ENCODE peak calls at places on chromosomes 7 and 10, in four cellular contexts. One of them, this sample, is unnamed.

GRCh38 chr7:99437946-99438572 is 539 bp downstream of the PTCD1 start:
- DNase-seq in endothelial cell: no peak
- DNase-seq in tibial artery: no peak
- DNase-seq in activated naive CD4-positive, alpha-beta T cell treated with anti-CD3 and anti-CD28 coated beads for 36 hours: no peak
- DNase-seq in this sample: no peak

GRCh38 chr10:103855424-103855823 is at the start of gene SH3PXD2A:
- DNase-seq in activated naive CD4-positive, alpha-beta T cell treated with anti-CD3 and anti-CD28 coated beads for 36 hours: peak; percentile 22
- DNase-seq in tibial artery: no peak
- DNase-seq in endothelial cell: peak; percentile 58
- DNase-seq in this sample: peak; percentile 75

GRCh38 chr10:58299580-58299979 is 30.6 kb downstream of the CISD1 start:
- DNase-seq in endothelial cell: peak; percentile 66
- DNase-seq in tibial artery: peak; percentile 33
- DNase-seq in activated naive CD4-positive, alpha-beta T cell treated with anti-CD3 and anti-CD28 coated beads for 36 hours: peak; percentile 78
- DNase-seq in this sample: peak; percentile 77

GRCh38 chr7:5417106-5418071 is 6.2 kb downstream of the TNRC18 start:
- DNase-seq in activated naive CD4-positive, alpha-beta T cell treated with anti-CD3 and anti-CD28 coated beads for 36 hours: no peak
- DNase-seq in endothelial cell: no peak
- DNase-seq in tibial artery: no peak
- DNase-seq in this sample: no peak

GRCh38 chr7:114631249-114631822 is 216.7 kb downstream of the FOXP2 start:
- DNase-seq in activated naive CD4-positive, alpha-beta T cell treated with anti-CD3 and anti-CD28 coated beads for 36 hours: no peak
- DNase-seq in tibial artery: no peak
- DNase-seq in endothelial cell: no peak
- DNase-seq in this sample: no peak

GRCh38 chr10:63516207-63516606 is 5.0 kb upstream of the REEP3 start:
- DNase-seq in tibial artery: no peak
- DNase-seq in endothelial cell: no peak
- DNase-seq in activated naive CD4-positive, alpha-beta T cell treated with anti-CD3 and anti-CD28 coated beads for 36 hours: no peak
- DNase-seq in this sample: no peak

GRCh38 chr10:34955391-34955790 is 134.8 kb downstream of the CUL2 start:
- DNase-seq in endothelial cell: no peak
- DNase-seq in tibial artery: no peak
- DNase-seq in activated naive CD4-positive, alpha-beta T cell treated with anti-CD3 and anti-CD28 coated beads for 36 hours: no peak
- DNase-seq in this sample: no peak

GRCh38 chr7:143367972-143368371 is 5.5 kb upstream of the FAM131B start:
- DNase-seq in activated naive CD4-positive, alpha-beta T cell treated with anti-CD3 and anti-CD28 coated beads for 36 hours: no peak
- DNase-seq in endothelial cell: no peak
- DNase-seq in tibial artery: no peak
- DNase-seq in this sample: no peak

GRCh38 chr7:151472644-151473380 is 32.9 kb upstream of the CRYGN start:
- DNase-seq in endothelial cell: no peak
- DNase-seq in tibial artery: no peak
- DNase-seq in activated naive CD4-positive, alpha-beta T cell treated with anti-CD3 and anti-CD28 coated beads for 36 hours: no peak
- DNase-seq in this sample: no peak

GRCh38 chr7:48298779-48299178 is 127.5 kb downstream of the ABCA13 start:
- DNase-seq in tibial artery: no peak
- DNase-seq in endothelial cell: no peak
- DNase-seq in activated naive CD4-positive, alpha-beta T cell treated with anti-CD3 and anti-CD28 coated beads for 36 hours: peak; percentile 61
- DNase-seq in this sample: no peak

GRCh38 chr7:132434041-132434440 is 142.2 kb downstream of the PLXNA4 start:
- DNase-seq in endothelial cell: no peak
- DNase-seq in activated naive CD4-positive, alpha-beta T cell treated with anti-CD3 and anti-CD28 coated beads for 36 hours: no peak
- DNase-seq in tibial artery: no peak
- DNase-seq in this sample: no peak

GRCh38 chr10:95906675-95907453 is 911 bp upstream of the CC2D2B start:
- DNase-seq in activated naive CD4-positive, alpha-beta T cell treated with anti-CD3 and anti-CD28 coated beads for 36 hours: peak; percentile 71
- DNase-seq in tibial artery: peak; percentile 59
- DNase-seq in endothelial cell: peak; percentile 36
- DNase-seq in this sample: peak; percentile 40

GRCh38 chr10:123548779-123549178 is 117.4 kb upstream of the GPR26 start:
- DNase-seq in activated naive CD4-positive, alpha-beta T cell treated with anti-CD3 and anti-CD28 coated beads for 36 hours: no peak
- DNase-seq in tibial artery: no peak
- DNase-seq in endothelial cell: no peak
- DNase-seq in this sample: no peak

GRCh38 chr7:101374990-101375389 is 12.3 kb downstream of the COL26A1 start:
- DNase-seq in activated naive CD4-positive, alpha-beta T cell treated with anti-CD3 and anti-CD28 coated beads for 36 hours: no peak
- DNase-seq in endothelial cell: no peak
- DNase-seq in tibial artery: no peak
- DNase-seq in this sample: no peak

GRCh38 chr10:97633921-97634320 is 621 bp upstream of the MORN4 start:
- DNase-seq in endothelial cell: no peak
- DNase-seq in activated naive CD4-positive, alpha-beta T cell treated with anti-CD3 and anti-CD28 coated beads for 36 hours: peak; percentile 27
- DNase-seq in tibial artery: no peak
- DNase-seq in this sample: no peak

GRCh38 chr10:90862908-90863514 is 5.2 kb upstream of the HTR7 start:
- DNase-seq in endothelial cell: peak; percentile 16
- DNase-seq in activated naive CD4-positive, alpha-beta T cell treated with anti-CD3 and anti-CD28 coated beads for 36 hours: peak; percentile 10
- DNase-seq in tibial artery: no peak
- DNase-seq in this sample: no peak

GRCh38 chr10:103667390-103667789 is 173.9 kb downstream of the NEURL1 start:
- DNase-seq in tibial artery: no peak
- DNase-seq in activated naive CD4-positive, alpha-beta T cell treated with anti-CD3 and anti-CD28 coated beads for 36 hours: no peak
- DNase-seq in endothelial cell: no peak
- DNase-seq in this sample: no peak

GRCh38 chr10:24360286-24361127 is 151.6 kb downstream of the KIAA1217 start:
- DNase-seq in endothelial cell: peak; percentile 70
- DNase-seq in tibial artery: peak; percentile 63
- DNase-seq in activated naive CD4-positive, alpha-beta T cell treated with anti-CD3 and anti-CD28 coated beads for 36 hours: peak; percentile 74
- DNase-seq in this sample: peak; percentile 65

GRCh38 chr10:68202965-68203358 is 29.0 kb downstream of the ATOH7 start:
- DNase-seq in activated naive CD4-positive, alpha-beta T cell treated with anti-CD3 and anti-CD28 coated beads for 36 hours: peak; percentile 5
- DNase-seq in endothelial cell: no peak
- DNase-seq in tibial artery: no peak
- DNase-seq in this sample: no peak

GRCh38 chr10:1368772-1369171 is 312.6 kb downstream of the WDR37 start:
- DNase-seq in tibial artery: no peak
- DNase-seq in activated naive CD4-positive, alpha-beta T cell treated with anti-CD3 and anti-CD28 coated beads for 36 hours: peak; percentile 68
- DNase-seq in endothelial cell: peak; percentile 64
- DNase-seq in this sample: peak; percentile 80

GRCh38 chr7:105246195-105247078 is 142.3 kb downstream of the SRPK2 start:
- DNase-seq in endothelial cell: no peak
- DNase-seq in tibial artery: no peak
- DNase-seq in activated naive CD4-positive, alpha-beta T cell treated with anti-CD3 and anti-CD28 coated beads for 36 hours: no peak
- DNase-seq in this sample: no peak

GRCh38 chr7:139591550-139592195 is 68.2 kb downstream of the CLEC2L start:
- DNase-seq in endothelial cell: no peak
- DNase-seq in tibial artery: no peak
- DNase-seq in activated naive CD4-positive, alpha-beta T cell treated with anti-CD3 and anti-CD28 coated beads for 36 hours: no peak
- DNase-seq in this sample: no peak

GRCh38 chr7:150823010-150823409 is 22.4 kb downstream of the TMEM176A start:
- DNase-seq in activated naive CD4-positive, alpha-beta T cell treated with anti-CD3 and anti-CD28 coated beads for 36 hours: no peak
- DNase-seq in tibial artery: no peak
- DNase-seq in endothelial cell: no peak
- DNase-seq in this sample: no peak

GRCh38 chr7:30929686-30930085 is 18.0 kb downstream of the AQP1 start:
- DNase-seq in tibial artery: no peak
- DNase-seq in endothelial cell: no peak
- DNase-seq in activated naive CD4-positive, alpha-beta T cell treated with anti-CD3 and anti-CD28 coated beads for 36 hours: no peak
- DNase-seq in this sample: peak; percentile 3

GRCh38 chr10:43127447-43127846 is 10.8 kb upstream of the CSGALNACT2 start:
- DNase-seq in tibial artery: no peak
- DNase-seq in activated naive CD4-positive, alpha-beta T cell treated with anti-CD3 and anti-CD28 coated beads for 36 hours: no peak
- DNase-seq in endothelial cell: no peak
- DNase-seq in this sample: no peak

GRCh38 chr7:144038887-144039286 is 9.9 kb upstream of the OR2A5 start:
- DNase-seq in activated naive CD4-positive, alpha-beta T cell treated with anti-CD3 and anti-CD28 coated beads for 36 hours: no peak
- DNase-seq in endothelial cell: no peak
- DNase-seq in tibial artery: no peak
- DNase-seq in this sample: no peak

GRCh38 chr10:118499186-118499585 is 96.3 kb downstream of the PRLHR start:
- DNase-seq in activated naive CD4-positive, alpha-beta T cell treated with anti-CD3 and anti-CD28 coated beads for 36 hours: no peak
- DNase-seq in tibial artery: no peak
- DNase-seq in endothelial cell: no peak
- DNase-seq in this sample: no peak

GRCh38 chr10:121672733-121673132 is 74.5 kb upstream of the FGFR2 start:
- DNase-seq in endothelial cell: no peak
- DNase-seq in tibial artery: no peak
- DNase-seq in activated naive CD4-positive, alpha-beta T cell treated with anti-CD3 and anti-CD28 coated beads for 36 hours: no peak
- DNase-seq in this sample: no peak

GRCh38 chr10:27959093-27959715 is 39.7 kb downstream of the ODAD2 start:
- DNase-seq in endothelial cell: no peak
- DNase-seq in tibial artery: no peak
- DNase-seq in activated naive CD4-positive, alpha-beta T cell treated with anti-CD3 and anti-CD28 coated beads for 36 hours: no peak
- DNase-seq in this sample: no peak

GRCh38 chr10:13102002-13102794 is 2.2 kb downstream of the OPTN start:
- DNase-seq in tibial artery: peak; percentile 40
- DNase-seq in endothelial cell: no peak
- DNase-seq in activated naive CD4-positive, alpha-beta T cell treated with anti-CD3 and anti-CD28 coated beads for 36 hours: no peak
- DNase-seq in this sample: no peak

GRCh38 chr7:55265836-55266235 is 99.3 kb upstream of the LANCL2 start:
- DNase-seq in tibial artery: no peak
- DNase-seq in activated naive CD4-positive, alpha-beta T cell treated with anti-CD3 and anti-CD28 coated beads for 36 hours: no peak
- DNase-seq in endothelial cell: no peak
- DNase-seq in this sample: no peak

GRCh38 chr7:65269150-65269856 is 104.4 kb upstream of the ZNF92 start:
- DNase-seq in endothelial cell: peak; percentile 88
- DNase-seq in tibial artery: no peak
- DNase-seq in activated naive CD4-positive, alpha-beta T cell treated with anti-CD3 and anti-CD28 coated beads for 36 hours: peak; percentile 64
- DNase-seq in this sample: peak; percentile 93

GRCh38 chr7:93036807-93037206 is 81.0 kb downstream of the SAMD9 start:
- DNase-seq in tibial artery: no peak
- DNase-seq in endothelial cell: no peak
- DNase-seq in activated naive CD4-positive, alpha-beta T cell treated with anti-CD3 and anti-CD28 coated beads for 36 hours: peak; percentile 74
- DNase-seq in this sample: no peak

GRCh38 chr7:75881436-75882095 is 2.7 kb downstream of the RHBDD2 start:
- DNase-seq in activated naive CD4-positive, alpha-beta T cell treated with anti-CD3 and anti-CD28 coated beads for 36 hours: no peak
- DNase-seq in tibial artery: no peak
- DNase-seq in endothelial cell: no peak
- DNase-seq in this sample: peak; percentile 51

GRCh38 chr7:22351329-22351692 is 5.6 kb downstream of the RAPGEF5 start:
- DNase-seq in endothelial cell: no peak
- DNase-seq in tibial artery: no peak
- DNase-seq in activated naive CD4-positive, alpha-beta T cell treated with anti-CD3 and anti-CD28 coated beads for 36 hours: no peak
- DNase-seq in this sample: no peak

GRCh38 chr7:44639701-44640321 is 33.4 kb downstream of the OGDH start:
- DNase-seq in activated naive CD4-positive, alpha-beta T cell treated with anti-CD3 and anti-CD28 coated beads for 36 hours: no peak
- DNase-seq in endothelial cell: peak; percentile 11
- DNase-seq in tibial artery: no peak
- DNase-seq in this sample: no peak

This sample was measured in D341Med.